ENCODE peak calls at places on chromosomes 13 and 19, in four cellular contexts. D, U, H and I are unnamed samples.

GRCh38 chr13:40355126-40355719 is 311.2 kb downstream of the FOXO1 start:
- DNase-seq in D (no peak), H (no peak), U (no peak), I (no peak)

GRCh38 chr13:90545070-90545840 is 802.2 kb upstream of the MIR17HG start:
- DNase-seq in D (no peak), H (no peak), U (peak; percentile 13), I (no peak)

GRCh38 chr13:112055417-112056206 is 11.3 kb upstream of the SOX1 start:
- DNase-seq in H (no peak), D (peak; percentile 42), U (no peak), I (no peak)

GRCh38 chr19:46624958-46625661 is at the start of gene PTGIR:
- DNase-seq in D (no peak), U (no peak), H (peak; percentile 62), I (no peak)

GRCh38 chr19:19566306-19566705 is 28.2 kb downstream of the CILP2 start:
- DNase-seq in U (no peak), D (no peak), H (no peak), I (no peak)

GRCh38 chr19:37983916-37984315 is 76.9 kb downstream of the SIPA1L3 start:
- DNase-seq in U (no peak), D (no peak), H (no peak), I (no peak)

GRCh38 chr19:426725-427445 is 17.9 kb upstream of the C2CD4C start:
- DNase-seq in D (no peak), H (no peak), U (no peak), I (no peak)

GRCh38 chr19:33234092-33234491 is 8.4 kb upstream of the SLC7A10 start:
- DNase-seq in U (no peak), D (no peak), H (no peak), I (no peak)

GRCh38 chr19:5466072-5466471 is 10.9 kb downstream of the ZNRF4 start:
- DNase-seq in U (no peak), D (no peak), H (no peak), I (no peak)

GRCh38 chr13:77918391-77919261 is at the start of gene EDNRB:
- DNase-seq in D (no peak), H (no peak), U (no peak), I (no peak)

GRCh38 chr13:23789576-23790346 is 99.4 kb downstream of the MIPEP start:
- DNase-seq in D (no peak), H (no peak), U (no peak), I (no peak)

GRCh38 chr19:28307460-28307859 is 905.5 kb downstream of the UQCRFS1 start:
- DNase-seq in U (no peak), H (no peak), D (no peak), I (no peak)

GRCh38 chr19:57406516-57407123 is 4.3 kb upstream of the ZNF17 start:
- DNase-seq in H (no peak), D (peak; percentile 50), U (peak; percentile 32), I (peak; percentile 68)

GRCh38 chr13:40595693-40596092 is 70.7 kb downstream of the FOXO1 start:
- DNase-seq in H (no peak), U (no peak), D (no peak), I (no peak)

GRCh38 chr13:38308736-38309135 is 40.9 kb upstream of the UFM1 start:
- DNase-seq in D (no peak), U (peak; percentile 24), H (peak; percentile 87), I (no peak)

GRCh38 chr13:104385409-104385808 is 1319.2 kb upstream of the SLC10A2 start:
- DNase-seq in U (no peak), D (no peak), H (peak; percentile 43), I (no peak)

GRCh38 chr19:12774588-12775555 is at the start of gene HOOK2:
- DNase-seq in H (no peak), U (peak; percentile 87), D (no peak), I (no peak)

GRCh38 chr19:19642506-19643157 is 825 bp downstream of the GMIP start:
- DNase-seq in H (no peak), U (no peak), D (no peak), I (peak; percentile 50)

GRCh38 chr13:101398920-101399319 is 17.4 kb downstream of the NALCN start:
- DNase-seq in D (no peak), U (no peak), H (peak; percentile 26), I (no peak)

GRCh38 chr19:54209748-54210494 is 9.3 kb downstream of the RPS9 start:
- DNase-seq in H (peak; percentile 89), U (peak; percentile 98), D (peak; percentile 95), I (no peak)

GRCh38 chr13:36818483-36819063 is 449 bp upstream of the RFXAP start:
- DNase-seq in H (no peak), U (no peak), D (no peak), I (no peak)

GRCh38 chr13:66849706-66850105 is 380.4 kb downstream of the PCDH9 start:
- DNase-seq in D (no peak), U (no peak), H (no peak), I (no peak)